ENCODE peak calls at places on chromosomes 5 and 9, in six cellular contexts. N is AG04449, X is brain microvascular endothelial cell, M is tibial artery, A is dorsolateral prefrontal cortex, E is gastrocnemius medialis. Y is an unnamed sample.

GRCh38 chr9:12748016-12748415 is 26.8 kb upstream of the LURAP1L start:
- DNase-seq in A (no peak), N (no peak), X (peak; percentile 31), E (no peak), M (no peak), Y (no peak)

GRCh38 chr9:96620832-96621269 is 1.2 kb upstream of the CDC14B start:
- DNase-seq in X (no peak), A (no peak), E (no peak), M (no peak), N (no peak), Y (no peak)

GRCh38 chr5:53406630-53407316 is 73.7 kb upstream of the FST start:
- DNase-seq in E (no peak), X (peak; percentile 87), A (no peak), N (no peak), M (no peak), Y (no peak)

GRCh38 chr9:111939322-111939721 is 42.7 kb downstream of the UGCG start:
- DNase-seq in M (no peak), N (no peak), A (no peak), X (no peak), E (no peak), Y (no peak)

GRCh38 chr5:108634251-108634950 is 113.3 kb upstream of the FER start:
- DNase-seq in A (no peak), E (no peak), M (no peak), X (no peak), N (no peak), Y (no peak)

GRCh38 chr9:123360161-123361085 is 4.4 kb downstream of the CRB2 start:
- DNase-seq in E (no peak), M (no peak), N (no peak), X (no peak), A (no peak), Y (no peak)

GRCh38 chr5:159965031-159965837 is 43.7 kb upstream of the TTC1 start:
- DNase-seq in N (no peak), M (peak; percentile 38), E (no peak), A (no peak), X (peak; percentile 46), Y (peak; percentile 73)

GRCh38 chr9:84932915-84933527 is 263.5 kb downstream of the NTRK2 start:
- DNase-seq in A (no peak), X (no peak), M (no peak), N (no peak), E (no peak), Y (no peak)

GRCh38 chr5:157649091-157649490 is 3.1 kb downstream of the SOX30 start:
- DNase-seq in X (no peak), A (no peak), M (no peak), E (no peak), N (no peak), Y (no peak)

GRCh38 chr5:151870820-151871219 is 53.8 kb downstream of the GLRA1 start:
- DNase-seq in E (no peak), N (peak; percentile 16), A (no peak), X (peak; percentile 90), M (no peak), Y (no peak)

GRCh38 chr9:33776578-33776977 is 18.8 kb upstream of the PRSS3 start:
- DNase-seq in M (no peak), N (no peak), A (no peak), X (no peak), E (no peak), Y (no peak)

GRCh38 chr9:33785914-33786313 is 9.4 kb upstream of the PRSS3 start:
- DNase-seq in X (no peak), M (no peak), N (no peak), A (no peak), E (no peak), Y (no peak)

GRCh38 chr9:33778700-33779351 is 16.5 kb upstream of the PRSS3 start:
- DNase-seq in A (no peak), X (peak; percentile 62), M (peak; percentile 28), E (no peak), N (no peak), Y (no peak)

GRCh38 chr9:33782395-33783152 is 12.8 kb upstream of the PRSS3 start:
- DNase-seq in X (no peak), E (no peak), A (no peak), M (no peak), N (no peak), Y (no peak)

DNA sequence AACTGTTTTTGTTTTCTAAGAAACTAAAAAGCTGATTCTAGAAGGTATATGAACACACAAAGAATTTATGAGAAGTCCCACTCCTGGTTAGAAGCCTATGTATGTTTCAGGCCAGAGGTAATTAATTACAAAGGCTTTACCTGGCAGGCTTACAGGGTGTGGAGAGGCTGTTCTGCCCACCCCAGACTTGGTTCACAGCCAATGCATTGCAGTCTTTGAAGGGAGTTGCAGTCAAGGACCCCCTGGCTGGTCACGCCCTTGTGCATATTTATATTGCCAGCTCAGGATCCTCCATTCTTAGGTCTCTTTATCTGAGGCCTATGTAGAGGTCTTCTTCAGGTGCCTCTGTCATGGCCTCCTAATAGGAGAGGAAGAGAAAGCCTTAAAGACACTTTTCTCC is 13.6 kb upstream of the PRSS3 start:
- DNase-seq in A (no peak), M (no peak), X (no peak), E (no peak), N (no peak), Y (no peak)
- TF ChIP-seq CTCF in A (no peak), M (no peak), X (no peak), E (no peak), N (no peak), Y (no peak)

DNA sequence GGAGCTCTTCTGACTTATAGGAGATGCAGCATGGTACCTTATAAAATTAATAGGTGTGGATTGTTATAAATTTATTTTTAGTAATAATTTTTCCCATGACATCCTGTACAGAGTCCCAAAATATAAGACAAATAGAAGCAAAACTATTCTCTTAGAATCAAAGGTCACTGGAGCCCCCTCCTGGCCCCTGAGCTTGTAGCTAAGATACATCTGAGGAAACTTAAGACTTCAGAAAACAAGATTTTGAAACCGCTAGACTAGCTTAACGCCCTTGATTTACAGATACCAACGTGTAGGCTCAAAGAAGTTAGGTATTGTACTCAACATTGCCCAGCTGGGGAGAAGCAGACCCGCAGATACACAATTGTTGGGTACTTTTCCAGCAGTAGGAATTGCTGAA is 45.7 kb upstream of the KCNN2 start:
- DNase-seq in E (no peak), N (no peak), A (no peak), M (no peak), X (no peak), Y (no peak)
- TF ChIP-seq CTCF in E (no peak), N (no peak), A (no peak), M (no peak), X (no peak), Y (no peak)

DNA sequence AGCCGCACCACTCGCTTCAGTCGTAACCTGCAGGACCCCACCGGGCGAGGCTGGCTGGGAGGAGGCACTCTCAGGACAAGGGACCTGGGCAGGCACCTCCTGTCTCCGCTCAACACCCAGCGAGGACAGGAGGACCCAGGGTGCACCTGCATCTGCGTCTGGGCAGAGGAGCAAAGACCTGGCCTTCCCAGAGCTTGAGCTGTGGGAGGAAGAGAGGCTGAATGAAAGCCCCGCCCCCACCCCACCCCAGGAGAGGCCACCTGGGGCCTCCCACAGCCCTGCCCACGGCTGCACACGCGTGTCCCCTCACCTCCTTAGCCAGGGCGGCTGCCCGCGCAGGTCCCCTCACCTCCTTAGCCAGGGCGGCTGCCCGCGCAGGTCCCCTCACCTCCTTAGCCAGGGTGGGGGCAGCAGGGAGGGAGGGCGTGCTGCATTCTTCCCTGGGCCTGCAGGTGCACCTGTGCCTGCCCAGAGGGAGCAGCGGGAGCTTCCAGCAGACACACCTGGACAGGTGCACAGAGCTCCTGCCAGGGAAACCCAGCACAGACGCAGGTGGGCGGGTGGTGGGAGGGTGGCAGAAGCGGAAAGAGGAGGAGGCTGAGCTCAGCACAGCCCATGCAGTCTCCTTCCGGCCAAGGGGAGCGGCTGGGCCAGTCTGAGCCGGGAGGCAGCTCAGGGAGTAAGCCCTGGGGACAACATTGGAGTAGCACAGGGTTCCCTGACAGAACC is 18.5 kb upstream of the SLC12A7 start:
- DNase-seq in E (no peak), M (no peak), N (no peak), A (no peak), X (no peak), Y (no peak)
- TF ChIP-seq CTCF in E (no peak), M (no peak), N (no peak), A (no peak), X (no peak), Y (no peak)

GRCh38 chr9:71487046-71487445 is 281.3 kb downstream of the CEMIP2 start:
- DNase-seq in E (no peak), M (no peak), N (no peak), X (no peak), A (no peak), Y (no peak)
- TF ChIP-seq CTCF in E (no peak), M (no peak), N (no peak), X (no peak), A (no peak), Y (no peak)

Y was measured in ascending aorta.